ENCODE peak calls at places on chromosomes 1 and 21, in five cellular contexts. R, J, F, Z and A are unnamed samples.

GRCh38 chr1:244971524-244972216 is 107.3 kb upstream of the HNRNPU start:
- DNase-seq in R (no peak), J (peak), F (no peak), Z (peak), A (no peak)

GRCh38 chr1:174114788-174115448 is 44.4 kb upstream of the RABGAP1L start:
- DNase-seq in R (peak), J (peak), F (peak), Z (peak), A (peak)

GRCh38 chr1:56448937-56449336 is 130.4 kb downstream of the PLPP3 start:
- DNase-seq in R (peak), J (peak), F (peak), Z (no peak), A (no peak)

GRCh38 chr1:9115656-9116205 is 13.2 kb downstream of the GPR157 start:
- DNase-seq in R (peak), J (peak), F (no peak), Z (no peak), A (peak)

GRCh38 chr21:33036430-33037162 is 10.9 kb downstream of the OLIG2 start:
- DNase-seq in R (peak), J (peak), F (peak), Z (no peak), A (peak)

GRCh38 chr1:170367615-170368014 is 164.4 kb upstream of the GORAB start:
- DNase-seq in R (no peak), J (no peak), F (no peak), Z (no peak), A (no peak)

GRCh38 chr1:33032126-33032869 is 4.4 kb downstream of the AK2 start:
- DNase-seq in R (no peak), J (no peak), F (no peak), Z (no peak), A (no peak)

GRCh38 chr1:165039996-165040395 is 316.5 kb downstream of the LMX1A start:
- DNase-seq in R (no peak), J (no peak), F (no peak), Z (no peak), A (no peak)

GRCh38 chr1:181239086-181239485 is 150.6 kb downstream of the IER5 start:
- DNase-seq in R (no peak), J (no peak), F (no peak), Z (no peak), A (no peak)

GRCh38 chr1:10958614-10959013 is 53.8 kb upstream of the TARDBP start:
- DNase-seq in R (no peak), J (no peak), F (no peak), Z (peak), A (no peak)

GRCh38 chr1:208221291-208221622 is 22.9 kb downstream of the PLXNA2 start:
- DNase-seq in R (no peak), J (no peak), F (no peak), Z (no peak), A (no peak)

GRCh38 chr21:33219300-33219699 is 10.4 kb upstream of the IFNAR2 start:
- DNase-seq in R (no peak), J (no peak), F (no peak), Z (no peak), A (no peak)

GRCh38 chr1:53477626-53478025 is 18.4 kb downstream of the DMRTB1 start:
- DNase-seq in R (no peak), J (peak), F (peak), Z (no peak), A (peak)

GRCh38 chr1:165891461-165891860 is 64.0 kb downstream of the UCK2 start:
- DNase-seq in R (peak), J (no peak), F (no peak), Z (no peak), A (no peak)

GRCh38 chr1:6646499-6647148 is 22.0 kb downstream of the THAP3 start:
- DNase-seq in R (peak), J (peak), F (peak), Z (peak), A (peak)

GRCh38 chr1:6262570-6263420 is 1.9 kb upstream of the GPR153 start:
- DNase-seq in R (peak), J (peak), F (peak), Z (no peak), A (no peak)

GRCh38 chr1:225146478-225146877 is 217.0 kb downstream of the DNAH14 start:
- DNase-seq in R (no peak), J (no peak), F (no peak), Z (peak), A (peak)

GRCh38 chr1:100530901-100531487 is 6.9 kb upstream of the GPR88 start:
- DNase-seq in R (peak), J (peak), F (peak), Z (no peak), A (peak)

GRCh38 chr1:35398739-35399138 is 130.2 kb downstream of the ZMYM4 start:
- DNase-seq in R (no peak), J (no peak), F (no peak), Z (no peak), A (no peak)

GRCh38 chr1:19311503-19311930 is 427 bp downstream of the AKR7A2 start:
- DNase-seq in R (no peak), J (no peak), F (no peak), Z (no peak), A (no peak)

GRCh38 chr1:25468037-25468436 is 37.3 kb downstream of the MACO1 start:
- DNase-seq in R (peak), J (peak), F (peak), Z (no peak), A (no peak)

GRCh38 chr1:36306902-36307456 is 811 bp downstream of the SH3D21 start:
- DNase-seq in R (peak), J (peak), F (peak), Z (peak), A (peak)

GRCh38 chr1:205670611-205671430 is 9.5 kb downstream of the SLC45A3 start:
- DNase-seq in R (no peak), J (no peak), F (no peak), Z (peak), A (no peak)

DNA sequence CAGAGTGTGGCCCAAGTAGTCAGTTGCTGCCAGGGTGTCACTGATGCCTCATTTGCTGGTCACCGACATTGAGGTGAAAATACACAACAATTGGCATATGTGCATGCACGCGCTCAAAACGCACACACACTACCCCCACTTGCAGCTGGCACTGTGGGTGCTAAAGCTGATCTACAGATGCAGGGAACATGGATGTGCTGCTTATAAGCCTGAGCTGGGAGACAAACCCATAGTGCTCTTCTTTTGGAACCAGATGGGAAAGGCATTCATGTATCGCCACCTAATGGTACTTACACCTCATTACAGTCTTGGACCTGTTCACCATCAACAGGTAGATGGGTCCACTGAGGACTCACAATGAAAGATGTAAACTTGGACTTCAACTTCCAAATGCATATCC is 70.3 kb upstream of the CAMK1G start:
- DNase-seq in R (peak), J (peak), F (peak), Z (peak), A (peak)
- TF ChIP-seq CTCF in R (peak), J (peak), F (peak), Z (peak), A (peak)

GRCh38 chr21:46066843-46067331 is 31.0 kb upstream of the COL6A2 start:
- DNase-seq in R (peak), J (peak), F (peak), Z (no peak), A (no peak)
- H3K4me3 ChIP-seq in R (no peak), J (no peak), F (no peak), Z (no peak), A (no peak)

GRCh38 chr1:107963009-107963408 is 2.0 kb downstream of the VAV3 start:
- DNase-seq in R (no peak), J (no peak), F (no peak), Z (no peak), A (no peak)

GRCh38 chr1:107966550-107966949 is 1.6 kb upstream of the VAV3 start:
- DNase-seq in R (no peak), J (no peak), F (no peak), Z (no peak), A (no peak)

GRCh38 chr1:107963601-107964396 is 1.2 kb downstream of the VAV3 start:
- DNase-seq in R (peak), J (peak), F (peak), Z (peak), A (peak)

GRCh38 chr1:107964397-107965111 is 426 bp downstream of the VAV3 start:
- DNase-seq in R (peak), J (no peak), F (peak), Z (peak), A (peak)

DNA sequence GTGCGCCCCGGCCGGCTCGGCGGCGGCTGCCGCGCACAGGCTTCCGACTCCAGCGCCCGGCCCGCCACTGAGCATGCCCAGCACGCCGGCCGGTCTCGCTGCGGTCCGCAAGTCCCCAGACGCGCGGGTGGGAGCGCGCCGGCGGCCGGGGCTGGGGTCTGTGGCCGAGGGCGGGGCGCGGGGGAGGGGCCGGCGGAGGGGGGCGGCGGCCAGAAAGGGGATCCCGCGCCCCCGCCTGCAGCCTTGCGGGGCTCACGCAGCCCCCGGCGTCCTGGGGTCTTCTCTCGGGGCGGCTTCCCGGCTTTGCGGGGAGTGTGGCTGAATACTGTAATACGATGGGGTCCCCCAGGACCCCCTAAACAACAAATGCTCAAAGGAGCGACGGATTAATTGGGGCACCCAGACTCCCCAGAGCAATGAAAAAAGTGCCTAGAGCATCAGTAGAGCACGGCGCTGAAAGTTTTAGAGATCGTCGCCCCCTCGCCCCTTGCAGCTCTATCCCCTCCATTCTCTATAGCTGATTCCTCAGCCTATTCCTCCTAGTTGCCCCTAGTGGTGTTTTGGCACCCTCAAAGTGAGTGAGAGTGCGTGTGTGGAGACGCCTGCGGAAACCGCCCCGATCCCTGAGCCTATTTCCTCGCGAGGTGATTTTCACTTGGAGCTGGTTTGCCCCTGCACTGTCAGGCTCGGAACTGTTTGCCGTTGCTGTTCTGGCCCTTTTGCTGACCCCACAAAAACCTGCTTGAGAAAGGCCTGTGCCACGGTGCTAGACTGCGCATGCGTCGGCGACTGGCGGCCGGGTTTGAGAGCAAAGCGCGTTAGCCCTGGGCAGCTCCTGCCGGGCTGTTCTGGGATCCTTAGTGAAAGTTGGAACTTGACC is at the start of gene VAV3:
- DNase-seq in R (peak), J (peak), F (peak), Z (peak), A (peak)
- TF ChIP-seq CTCF in R (peak), J (peak), F (peak), Z (peak), A (no peak)

GRCh38 chr1:230224101-230224927 is 157.3 kb downstream of the GALNT2 start:
- DNase-seq in R (no peak), J (no peak), F (no peak), Z (no peak), A (no peak)
- H3K4me3 ChIP-seq in R (no peak), J (no peak), F (no peak), Z (no peak), A (no peak)

GRCh38 chr1:239997515-239998311 is 94.0 kb upstream of the FMN2 start:
- DNase-seq in R (no peak), J (no peak), F (no peak), Z (peak), A (no peak)
- TF ChIP-seq CTCF in R (no peak), J (no peak), F (peak), Z (peak), A (no peak)

DNA sequence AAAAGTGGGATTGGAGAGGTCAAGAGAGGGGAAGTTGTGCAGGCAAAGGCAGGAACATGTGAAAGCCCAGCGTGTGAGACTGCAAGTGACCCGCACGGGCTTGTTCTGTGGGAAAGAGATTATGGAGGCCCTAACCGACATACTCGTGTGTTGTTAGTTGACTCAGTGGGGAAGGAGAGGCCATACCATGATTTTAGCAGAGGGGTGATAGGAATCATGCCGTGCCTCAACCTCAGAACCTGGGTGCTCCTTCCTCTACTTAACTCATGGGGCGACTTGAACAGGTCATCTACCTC is 19.3 kb downstream of the PGLYRP3 start:
- DNase-seq in R (no peak), J (no peak), F (no peak), Z (no peak), A (no peak)
- H3K4me3 ChIP-seq in R (no peak), J (no peak), F (no peak), Z (no peak), A (no peak)